ENCODE peak calls at places on chromosomes 3 and 15, in ten cellular contexts. One of them, this sample, is unnamed.

GRCh38 chr15:42405876-42406482 is 46.7 kb downstream of the CAPN3 start:
- DNase-seq in right atrium auricular region: no peak
- DNase-seq in brain microvascular endothelial cell: no peak
- DNase-seq in left ventricle myocardium inferior: no peak
- DNase-seq in CD8-positive, alpha-beta memory T cell: no peak
- DNase-seq in neural progenitor cell: no peak
- DNase-seq in CD4-positive, alpha-beta T cell: no peak
- DNase-seq in HL-60: no peak
- DNase-seq in transverse colon: no peak
- DNase-seq in SK-N-SH: no peak
- DNase-seq in this sample: peak; percentile 9

GRCh38 chr3:15152166-15152565 is 53.2 kb upstream of the RBSN start:
- DNase-seq in left ventricle myocardium inferior: no peak
- DNase-seq in HL-60: no peak
- DNase-seq in SK-N-SH: no peak
- DNase-seq in CD4-positive, alpha-beta T cell: no peak
- DNase-seq in CD8-positive, alpha-beta memory T cell: no peak
- DNase-seq in brain microvascular endothelial cell: no peak
- DNase-seq in right atrium auricular region: no peak
- DNase-seq in neural progenitor cell: no peak
- DNase-seq in transverse colon: no peak
- DNase-seq in this sample: no peak

GRCh38 chr3:64300790-64301423 is 75.6 kb upstream of the PRICKLE2 start:
- DNase-seq in left ventricle myocardium inferior: no peak
- DNase-seq in transverse colon: no peak
- DNase-seq in HL-60: no peak
- DNase-seq in right atrium auricular region: no peak
- DNase-seq in SK-N-SH: no peak
- DNase-seq in brain microvascular endothelial cell: no peak
- DNase-seq in CD4-positive, alpha-beta T cell: no peak
- DNase-seq in CD8-positive, alpha-beta memory T cell: no peak
- DNase-seq in neural progenitor cell: no peak
- DNase-seq in this sample: peak; percentile 73

GRCh38 chr3:45198264-45199260 is 27.5 kb downstream of the TMEM158 start:
- DNase-seq in right atrium auricular region: no peak
- DNase-seq in transverse colon: no peak
- DNase-seq in left ventricle myocardium inferior: no peak
- DNase-seq in brain microvascular endothelial cell: no peak
- DNase-seq in CD8-positive, alpha-beta memory T cell: no peak
- DNase-seq in CD4-positive, alpha-beta T cell: no peak
- DNase-seq in SK-N-SH: no peak
- DNase-seq in HL-60: no peak
- DNase-seq in neural progenitor cell: no peak
- DNase-seq in this sample: no peak

GRCh38 chr3:123793425-123793824 is 90.7 kb downstream of the MYLK start:
- DNase-seq in neural progenitor cell: no peak
- DNase-seq in transverse colon: no peak
- DNase-seq in CD4-positive, alpha-beta T cell: no peak
- DNase-seq in right atrium auricular region: no peak
- DNase-seq in brain microvascular endothelial cell: no peak
- DNase-seq in left ventricle myocardium inferior: no peak
- DNase-seq in SK-N-SH: no peak
- DNase-seq in CD8-positive, alpha-beta memory T cell: no peak
- DNase-seq in HL-60: no peak
- DNase-seq in this sample: no peak

GRCh38 chr15:80527406-80527805 is 123.2 kb downstream of the ARNT2 start:
- DNase-seq in transverse colon: no peak
- DNase-seq in HL-60: no peak
- DNase-seq in brain microvascular endothelial cell: no peak
- DNase-seq in SK-N-SH: no peak
- DNase-seq in right atrium auricular region: no peak
- DNase-seq in CD8-positive, alpha-beta memory T cell: no peak
- DNase-seq in CD4-positive, alpha-beta T cell: no peak
- DNase-seq in neural progenitor cell: no peak
- DNase-seq in left ventricle myocardium inferior: no peak
- DNase-seq in this sample: no peak

GRCh38 chr15:88878720-88879184 is 16.6 kb downstream of the HAPLN3 start:
- DNase-seq in transverse colon: peak; percentile 36
- DNase-seq in right atrium auricular region: no peak
- DNase-seq in SK-N-SH: peak; percentile 85
- DNase-seq in brain microvascular endothelial cell: peak; percentile 47
- DNase-seq in left ventricle myocardium inferior: no peak
- DNase-seq in CD4-positive, alpha-beta T cell: no peak
- DNase-seq in neural progenitor cell: peak; percentile 82
- DNase-seq in CD8-positive, alpha-beta memory T cell: peak; percentile 26
- DNase-seq in HL-60: no peak
- DNase-seq in this sample: no peak

GRCh38 chr3:22175899-22176298 is 424.9 kb upstream of the ZNF385D start:
- DNase-seq in left ventricle myocardium inferior: no peak
- DNase-seq in transverse colon: no peak
- DNase-seq in HL-60: no peak
- DNase-seq in right atrium auricular region: no peak
- DNase-seq in SK-N-SH: peak; percentile 11
- DNase-seq in neural progenitor cell: no peak
- DNase-seq in CD8-positive, alpha-beta memory T cell: no peak
- DNase-seq in brain microvascular endothelial cell: no peak
- DNase-seq in CD4-positive, alpha-beta T cell: no peak
- DNase-seq in this sample: no peak

GRCh38 chr15:90895571-90896117 is 7.5 kb upstream of the MAN2A2 start:
- DNase-seq in left ventricle myocardium inferior: no peak
- DNase-seq in CD4-positive, alpha-beta T cell: no peak
- DNase-seq in neural progenitor cell: peak; percentile 26
- DNase-seq in brain microvascular endothelial cell: no peak
- DNase-seq in right atrium auricular region: no peak
- DNase-seq in transverse colon: no peak
- DNase-seq in CD8-positive, alpha-beta memory T cell: no peak
- DNase-seq in SK-N-SH: peak; percentile 86
- DNase-seq in HL-60: no peak
- DNase-seq in this sample: no peak

GRCh38 chr3:149608987-149609386 is 48.8 kb downstream of the WWTR1 start:
- DNase-seq in SK-N-SH: no peak
- DNase-seq in neural progenitor cell: no peak
- DNase-seq in CD8-positive, alpha-beta memory T cell: no peak
- DNase-seq in left ventricle myocardium inferior: no peak
- DNase-seq in CD4-positive, alpha-beta T cell: no peak
- DNase-seq in HL-60: no peak
- DNase-seq in brain microvascular endothelial cell: no peak
- DNase-seq in right atrium auricular region: no peak
- DNase-seq in transverse colon: no peak
- DNase-seq in this sample: no peak

GRCh38 chr3:52299247-52299657 is 11.6 kb downstream of the GLYCTK start:
- DNase-seq in right atrium auricular region: no peak
- DNase-seq in left ventricle myocardium inferior: no peak
- DNase-seq in HL-60: no peak
- DNase-seq in transverse colon: no peak
- DNase-seq in CD4-positive, alpha-beta T cell: no peak
- DNase-seq in CD8-positive, alpha-beta memory T cell: no peak
- DNase-seq in neural progenitor cell: peak; percentile 56
- DNase-seq in brain microvascular endothelial cell: no peak
- DNase-seq in SK-N-SH: no peak
- DNase-seq in this sample: no peak

GRCh38 chr3:40867826-40868225 is 331.5 kb upstream of the CTNNB1 start:
- DNase-seq in brain microvascular endothelial cell: no peak
- DNase-seq in right atrium auricular region: no peak
- DNase-seq in HL-60: no peak
- DNase-seq in left ventricle myocardium inferior: no peak
- DNase-seq in CD4-positive, alpha-beta T cell: no peak
- DNase-seq in SK-N-SH: no peak
- DNase-seq in neural progenitor cell: no peak
- DNase-seq in CD8-positive, alpha-beta memory T cell: no peak
- DNase-seq in transverse colon: no peak
- DNase-seq in this sample: no peak

GRCh38 chr3:133836497-133837158 is 31.0 kb downstream of the SRPRB start:
- DNase-seq in brain microvascular endothelial cell: no peak
- DNase-seq in neural progenitor cell: no peak
- DNase-seq in SK-N-SH: no peak
- DNase-seq in transverse colon: no peak
- DNase-seq in HL-60: no peak
- DNase-seq in CD8-positive, alpha-beta memory T cell: no peak
- DNase-seq in CD4-positive, alpha-beta T cell: no peak
- DNase-seq in right atrium auricular region: peak; percentile 30
- DNase-seq in left ventricle myocardium inferior: no peak
- DNase-seq in this sample: no peak

GRCh38 chr3:54822206-54822605 is 105.7 kb downstream of the LRTM1 start:
- DNase-seq in brain microvascular endothelial cell: peak; percentile 4
- DNase-seq in neural progenitor cell: no peak
- DNase-seq in CD8-positive, alpha-beta memory T cell: no peak
- DNase-seq in transverse colon: peak; percentile 25
- DNase-seq in CD4-positive, alpha-beta T cell: no peak
- DNase-seq in right atrium auricular region: no peak
- DNase-seq in HL-60: no peak
- DNase-seq in SK-N-SH: no peak
- DNase-seq in left ventricle myocardium inferior: no peak
- DNase-seq in this sample: peak; percentile 38

DNA sequence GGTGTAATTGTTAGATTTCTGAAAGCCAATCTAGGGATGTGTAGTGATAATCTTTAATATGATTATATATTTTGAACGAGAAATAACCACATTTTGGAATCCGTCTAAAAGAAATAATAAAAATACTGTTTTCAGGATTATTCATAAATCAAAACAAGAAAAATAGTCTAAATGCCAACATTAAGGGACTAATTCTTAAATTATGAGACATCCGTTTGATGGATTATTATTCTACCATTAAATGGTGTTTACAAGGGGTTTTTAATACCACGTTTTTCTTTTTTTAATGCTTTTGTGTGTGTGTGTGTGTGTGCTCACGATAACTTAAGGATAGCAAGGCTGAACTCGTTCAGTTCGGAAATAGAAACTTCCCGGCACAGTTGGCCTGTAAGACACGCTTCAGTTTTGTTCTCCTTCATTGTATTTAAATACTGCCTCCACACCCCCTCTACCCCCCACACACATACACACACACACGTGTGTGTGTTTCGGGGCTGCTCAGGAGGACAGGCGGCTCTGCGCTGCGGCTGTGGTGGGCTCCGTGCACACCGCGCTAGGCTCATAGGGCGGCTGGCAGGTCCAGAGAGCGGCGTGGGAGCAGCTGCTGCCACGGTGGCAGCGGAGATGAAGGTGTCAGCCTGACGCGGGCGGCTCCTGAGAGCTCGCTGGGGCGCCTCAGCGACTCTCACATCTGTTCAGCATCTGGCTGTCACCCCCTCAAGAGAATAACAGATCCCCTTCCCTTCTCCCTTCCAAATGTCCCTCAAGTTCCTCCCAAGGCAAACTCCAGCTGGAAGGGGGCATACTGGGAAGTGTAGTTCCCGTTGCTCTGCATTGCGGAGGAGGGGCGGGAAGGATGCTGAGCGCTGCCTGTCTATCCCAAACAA is 23.0 kb upstream of the ANP32A start:
- DNase-seq in left ventricle myocardium inferior: no peak
- DNase-seq in SK-N-SH: peak; percentile 82
- DNase-seq in right atrium auricular region: no peak
- DNase-seq in neural progenitor cell: peak; percentile 80
- DNase-seq in CD8-positive, alpha-beta memory T cell: peak; percentile 30
- DNase-seq in brain microvascular endothelial cell: peak; percentile 1
- DNase-seq in CD4-positive, alpha-beta T cell: no peak
- DNase-seq in HL-60: no peak
- DNase-seq in transverse colon: peak; percentile 10
- DNase-seq in this sample: no peak
- H3K27me3 ChIP-seq in left ventricle myocardium inferior: peaks cover 75% of the 10 kb centered on the region
- H3K27me3 ChIP-seq in SK-N-SH: peaks cover 38% of the 10 kb centered on the region
- H3K27me3 ChIP-seq in right atrium auricular region: no peaks in the 10 kb centered on the region
- H3K27me3 ChIP-seq in neural progenitor cell: peaks cover 61% of the 10 kb centered on the region
- H3K27me3 ChIP-seq in CD8-positive, alpha-beta memory T cell: peaks cover 29% of the 10 kb centered on the region
- H3K27me3 ChIP-seq in brain microvascular endothelial cell: peaks cover 37% of the 10 kb centered on the region
- H3K27me3 ChIP-seq in CD4-positive, alpha-beta T cell: peaks cover 57% of the 10 kb centered on the region
- H3K27me3 ChIP-seq in HL-60: peaks cover 21% of the 10 kb centered on the region
- H3K27me3 ChIP-seq in transverse colon: peaks cover 88% of the 10 kb centered on the region
- H3K27me3 ChIP-seq in this sample: peaks cover 87% of the 10 kb centered on the region

GRCh38 chr3:37590328-37591079 is 271.2 kb upstream of the CTDSPL start:
- DNase-seq in transverse colon: peak; percentile 20
- DNase-seq in neural progenitor cell: no peak
- DNase-seq in SK-N-SH: no peak
- DNase-seq in brain microvascular endothelial cell: no peak
- DNase-seq in HL-60: no peak
- DNase-seq in CD8-positive, alpha-beta memory T cell: no peak
- DNase-seq in left ventricle myocardium inferior: peak; percentile 50
- DNase-seq in right atrium auricular region: peak; percentile 87
- DNase-seq in CD4-positive, alpha-beta T cell: no peak
- DNase-seq in this sample: no peak
- H3K27me3 ChIP-seq in transverse colon: no peaks in the 10 kb centered on the region
- H3K27me3 ChIP-seq in neural progenitor cell: no peaks in the 10 kb centered on the region
- H3K27me3 ChIP-seq in SK-N-SH: no peaks in the 10 kb centered on the region
- H3K27me3 ChIP-seq in brain microvascular endothelial cell: no peaks in the 10 kb centered on the region
- H3K27me3 ChIP-seq in HL-60: no peaks in the 10 kb centered on the region
- H3K27me3 ChIP-seq in CD8-positive, alpha-beta memory T cell: no peaks in the 10 kb centered on the region
- H3K27me3 ChIP-seq in left ventricle myocardium inferior: no peaks in the 10 kb centered on the region
- H3K27me3 ChIP-seq in right atrium auricular region: no peaks in the 10 kb centered on the region
- H3K27me3 ChIP-seq in CD4-positive, alpha-beta T cell: no peaks in the 10 kb centered on the region
- H3K27me3 ChIP-seq in this sample: no peaks in the 10 kb centered on the region

GRCh38 chr3:188306435-188306980 is 152.6 kb downstream of the LPP start:
- DNase-seq in CD8-positive, alpha-beta memory T cell: no peak
- DNase-seq in brain microvascular endothelial cell: no peak
- DNase-seq in transverse colon: no peak
- DNase-seq in SK-N-SH: no peak
- DNase-seq in HL-60: no peak
- DNase-seq in right atrium auricular region: no peak
- DNase-seq in neural progenitor cell: no peak
- DNase-seq in left ventricle myocardium inferior: no peak
- DNase-seq in CD4-positive, alpha-beta T cell: no peak
- DNase-seq in this sample: no peak
- H3K27me3 ChIP-seq in CD8-positive, alpha-beta memory T cell: no peaks in the 10 kb centered on the region
- H3K27me3 ChIP-seq in brain microvascular endothelial cell: no peaks in the 10 kb centered on the region
- H3K27me3 ChIP-seq in transverse colon: no peaks in the 10 kb centered on the region
- H3K27me3 ChIP-seq in SK-N-SH: no peaks in the 10 kb centered on the region
- H3K27me3 ChIP-seq in HL-60: no peaks in the 10 kb centered on the region
- H3K27me3 ChIP-seq in right atrium auricular region: no peaks in the 10 kb centered on the region
- H3K27me3 ChIP-seq in neural progenitor cell: no peaks in the 10 kb centered on the region
- H3K27me3 ChIP-seq in left ventricle myocardium inferior: no peaks in the 10 kb centered on the region
- H3K27me3 ChIP-seq in CD4-positive, alpha-beta T cell: no peaks in the 10 kb centered on the region
- H3K27me3 ChIP-seq in this sample: no peaks in the 10 kb centered on the region

DNA sequence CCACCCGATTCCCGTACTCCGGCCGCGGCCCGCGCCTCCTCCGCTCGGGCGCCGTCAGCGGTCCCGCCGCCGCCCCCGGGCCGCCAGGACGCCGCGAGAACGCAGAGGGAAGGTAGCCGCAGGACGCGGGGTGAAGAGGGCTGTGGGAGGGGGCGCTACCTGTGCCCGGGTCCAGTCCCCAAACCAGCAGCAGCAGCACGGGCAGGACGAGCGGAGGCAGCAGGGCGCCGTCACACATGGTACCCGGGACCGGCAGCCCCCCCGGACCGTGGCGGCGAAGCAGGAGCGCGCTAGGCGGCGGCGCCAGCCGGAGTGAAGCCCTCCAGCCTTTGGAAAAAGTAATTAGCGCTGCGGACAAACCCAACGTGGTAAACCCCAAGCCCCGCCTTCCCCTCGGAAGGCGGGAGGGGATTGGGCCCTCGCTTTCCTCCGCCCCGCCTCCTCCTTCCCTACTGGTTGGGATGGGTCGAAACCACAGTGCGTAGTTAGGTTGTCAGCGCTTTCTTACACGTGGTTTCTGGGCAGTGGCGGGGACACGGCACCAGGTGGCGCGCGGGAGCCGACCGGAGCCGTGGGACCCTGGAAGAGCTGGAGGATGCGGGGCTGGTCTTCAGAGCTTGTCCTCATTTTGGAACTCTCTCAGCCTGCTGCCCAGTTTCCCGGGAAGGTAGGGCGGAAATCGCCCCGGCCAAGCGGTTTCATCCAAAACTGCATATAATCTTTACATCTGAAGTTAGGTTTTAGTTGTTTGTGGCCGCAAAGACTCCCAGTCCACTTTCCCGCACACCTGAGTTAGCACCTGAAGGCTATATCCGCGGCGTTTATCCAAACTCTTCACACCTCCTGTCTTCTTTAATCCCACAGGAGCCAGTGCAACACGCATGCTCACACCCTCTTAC is at the start of gene ADAMTS17:
- DNase-seq in CD4-positive, alpha-beta T cell: peak; percentile 89
- DNase-seq in HL-60: peak; percentile 94
- DNase-seq in SK-N-SH: peak; percentile 96
- DNase-seq in brain microvascular endothelial cell: peak; percentile 88
- DNase-seq in right atrium auricular region: peak; percentile 98
- DNase-seq in CD8-positive, alpha-beta memory T cell: peak; percentile 94
- DNase-seq in transverse colon: peak; percentile 97
- DNase-seq in neural progenitor cell: peak; percentile 98
- DNase-seq in left ventricle myocardium inferior: peak; percentile 95
- DNase-seq in this sample: peak; percentile 84
- H3K27me3 ChIP-seq in CD4-positive, alpha-beta T cell: no peaks in the 10 kb centered on the region
- H3K27me3 ChIP-seq in HL-60: no peaks in the 10 kb centered on the region
- H3K27me3 ChIP-seq in SK-N-SH: no peaks in the 10 kb centered on the region
- H3K27me3 ChIP-seq in brain microvascular endothelial cell: peaks cover 8% of the 10 kb centered on the region
- H3K27me3 ChIP-seq in right atrium auricular region: no peaks in the 10 kb centered on the region
- H3K27me3 ChIP-seq in CD8-positive, alpha-beta memory T cell: no peaks in the 10 kb centered on the region
- H3K27me3 ChIP-seq in transverse colon: peaks cover 8% of the 10 kb centered on the region
- H3K27me3 ChIP-seq in neural progenitor cell: peaks cover 64% of the 10 kb centered on the region
- H3K27me3 ChIP-seq in left ventricle myocardium inferior: peaks cover 32% of the 10 kb centered on the region
- H3K27me3 ChIP-seq in this sample: peaks cover 22% of the 10 kb centered on the region